ENCODE peak calls at places on chromosomes 2 and 18, in ten cellular contexts. W is sigmoid colon; Q is NCI-H748 treated with DMSO at 0.1 percent for 48 hours; L is skeletal muscle cell; U is T-helper 2 cell; T is stimulated activated naive CD8-positive, alpha-beta T cell treated with anti-CD3 and anti-CD28 coated beads, Interleukin-15, Interleukin-2, amounts not matched to agents 100 U/mL and 50 U/mL, for 24 hours; O is CD4-positive, CD25-positive, alpha-beta regulatory T cell; C is GF-D8; Z is stimulated activated CD8-positive, alpha-beta memory T cell treated with anti-CD3 and anti-CD28 coated beads, Interleukin-15, amount 100 ng/mL, for 48 hours; E is NCI-H510A. F is an unnamed sample.

GRCh38 chr2:218370410-218371063 is 11.5 kb upstream of the SLC11A1 start:
- DNase-seq in Q (no peak), W (peak; percentile 88), O (no peak), E (no peak), Z (no peak), U (no peak), L (peak; percentile 49), C (peak; percentile 95), T (no peak), F (peak; percentile 65)

GRCh38 chr2:88252646-88253045 is 82.5 kb downstream of the THNSL2 start:
- DNase-seq in Q (no peak), Z (no peak), L (no peak), E (no peak), W (no peak), O (no peak), U (no peak), T (no peak), C (no peak), F (no peak)

GRCh38 chr18:80169607-80170006 is 60.5 kb downstream of the ADNP2 start:
- DNase-seq in O (no peak), L (no peak), Q (no peak), E (no peak), Z (no peak), W (no peak), U (no peak), T (no peak), C (no peak), F (no peak)

GRCh38 chr2:147588191-147588590 is 256.6 kb upstream of the ACVR2A start:
- DNase-seq in U (no peak), L (peak; percentile 30), T (no peak), W (no peak), E (no peak), C (no peak), Q (no peak), Z (no peak), O (no peak), F (no peak)

GRCh38 chr2:236857781-236858180 is 227.9 kb upstream of the COPS8 start:
- DNase-seq in L (no peak), E (no peak), U (no peak), C (no peak), W (peak; percentile 46), T (no peak), O (no peak), Z (no peak), Q (no peak), F (no peak)

GRCh38 chr18:11310476-11311086 is 161.2 kb upstream of the PIEZO2 start:
- DNase-seq in L (no peak), Q (no peak), T (peak; percentile 51), C (peak; percentile 5), U (no peak), W (no peak), E (no peak), O (no peak), Z (no peak), F (peak; percentile 50)

GRCh38 chr2:127016329-127016728 is 90.6 kb downstream of the BIN1 start:
- DNase-seq in W (no peak), T (no peak), L (no peak), Q (no peak), E (no peak), O (no peak), U (no peak), C (no peak), Z (no peak), F (no peak)

GRCh38 chr2:210302326-210302725 is 12.6 kb downstream of the MYL1 start:
- DNase-seq in Z (no peak), Q (no peak), E (no peak), C (no peak), T (no peak), L (no peak), W (no peak), O (no peak), U (no peak), F (no peak)

GRCh38 chr18:76274470-76275289 is 220.4 kb downstream of the ZNF516 start:
- DNase-seq in C (no peak), O (no peak), U (no peak), Q (no peak), L (no peak), E (peak; percentile 74), W (no peak), Z (no peak), T (no peak), F (peak; percentile 54)

GRCh38 chr2:109353806-109354745 is 225.1 kb downstream of the SH3RF3 start:
- DNase-seq in T (no peak), W (peak; percentile 26), Z (no peak), U (no peak), O (no peak), C (no peak), Q (no peak), E (no peak), L (no peak), F (no peak)

GRCh38 chr2:1973636-1974035 is 229.3 kb upstream of the PXDN start:
- DNase-seq in C (no peak), T (no peak), U (no peak), L (no peak), Z (no peak), O (no peak), Q (peak; percentile 8), W (peak; percentile 24), E (peak; percentile 54), F (peak; percentile 62)

GRCh38 chr2:171540437-171540836 is 18.2 kb downstream of the CYBRD1 start:
- DNase-seq in O (no peak), U (no peak), W (no peak), T (no peak), C (no peak), Q (no peak), Z (no peak), E (no peak), L (no peak), F (no peak)

GRCh38 chr18:53018791-53019190 is 678.8 kb downstream of the DCC start:
- DNase-seq in T (no peak), O (no peak), W (no peak), U (no peak), E (no peak), L (no peak), C (no peak), Q (no peak), Z (no peak), F (no peak)

GRCh38 chr18:48781041-48781989 is 169.4 kb downstream of the SMAD7 start:
- DNase-seq in O (no peak), Z (no peak), W (peak; percentile 88), C (peak; percentile 94), L (peak; percentile 24), E (no peak), T (no peak), Q (no peak), U (no peak), F (peak; percentile 83)

GRCh38 chr2:118661184-118661583 is 186.3 kb downstream of the EN1 start:
- DNase-seq in Z (no peak), L (no peak), Q (no peak), T (no peak), E (no peak), O (no peak), U (no peak), C (no peak), W (no peak), F (no peak)

GRCh38 chr18:39188278-39188677 is 1622.7 kb upstream of the CELF4 start:
- DNase-seq in L (no peak), U (no peak), O (no peak), E (peak; percentile 34), W (no peak), C (no peak), Z (no peak), T (no peak), Q (no peak), F (no peak)

GRCh38 chr2:6822394-6822793 is 43.3 kb downstream of the CMPK2 start:
- DNase-seq in Q (no peak), E (no peak), T (no peak), Z (no peak), C (no peak), W (no peak), O (no peak), U (no peak), L (no peak), F (no peak)

GRCh38 chr2:164896634-164897033 is 55.0 kb upstream of the COBLL1 start:
- DNase-seq in T (no peak), W (no peak), Z (no peak), O (no peak), Q (no peak), C (no peak), E (no peak), U (no peak), L (peak; percentile 60), F (no peak)

GRCh38 chr18:24894880-24895279 is 434.4 kb downstream of the HRH4 start:
- DNase-seq in Q (no peak), W (no peak), O (no peak), U (no peak), E (no peak), Z (no peak), C (no peak), T (no peak), L (no peak), F (no peak)

GRCh38 chr2:60331106-60331809 is 222.2 kb downstream of the BCL11A start:
- DNase-seq in Q (no peak), W (no peak), L (no peak), U (no peak), Z (no peak), O (no peak), E (peak; percentile 48), T (no peak), C (no peak), F (no peak)

GRCh38 chr2:19764998-19765397 is 136.8 kb downstream of the TTC32 start:
- DNase-seq in E (no peak), Q (no peak), W (no peak), Z (no peak), T (no peak), L (no peak), U (no peak), C (no peak), O (no peak), F (no peak)

GRCh38 chr2:147255812-147256211 is 589.0 kb upstream of the ACVR2A start:
- DNase-seq in O (no peak), U (no peak), T (no peak), E (no peak), C (no peak), L (no peak), W (no peak), Q (no peak), Z (no peak), F (peak; percentile 45)

GRCh38 chr2:160917850-160918249 is 242.4 kb upstream of the TANK start:
- DNase-seq in W (no peak), Q (no peak), U (no peak), Z (no peak), E (no peak), O (no peak), C (no peak), L (no peak), T (no peak), F (no peak)

GRCh38 chr2:195413422-195413821 is 243.6 kb upstream of the SLC39A10 start:
- DNase-seq in L (no peak), W (no peak), C (no peak), O (no peak), U (no peak), T (no peak), Z (no peak), E (no peak), Q (no peak), F (no peak)

GRCh38 chr2:100320547-100321180 is 1.6 kb downstream of the LONRF2 start:
- DNase-seq in O (no peak), Q (peak; percentile 49), L (no peak), E (peak; percentile 37), C (no peak), U (no peak), W (no peak), Z (no peak), T (no peak), F (peak; percentile 24)

GRCh38 chr2:15481000-15481399 is 80.1 kb downstream of the NBAS start:
- DNase-seq in Z (no peak), L (no peak), W (no peak), T (no peak), Q (no peak), C (no peak), E (no peak), U (no peak), O (no peak), F (no peak)

GRCh38 chr18:69820538-69820937 is 127.1 kb downstream of the CD226 start:
- DNase-seq in E (no peak), Q (no peak), U (no peak), Z (no peak), C (no peak), W (no peak), L (no peak), T (no peak), O (no peak), F (no peak)

GRCh38 chr2:26169226-26169625 is 3.7 kb upstream of the GAREM2 start:
- DNase-seq in L (no peak), C (no peak), W (peak; percentile 42), U (no peak), Z (no peak), Q (no peak), T (no peak), E (no peak), O (no peak), F (no peak)

F was measured in head of caudate nucleus.